ENCODE peak calls at places on chromosomes 1 and 21, in four cellular contexts. F, W, M and H are unnamed samples.

GRCh38 chr1:118783095-118783758 is 204.9 kb downstream of the TBX15 start:
- DNase-seq in F (no peak), W (no peak), M (no peak), H (no peak)

GRCh38 chr1:39081266-39082139 is 55.4 kb downstream of the NDUFS5 start:
- DNase-seq in F (no peak), W (no peak), M (no peak), H (no peak)

GRCh38 chr1:65260851-65261473 is 48.4 kb upstream of the DNAJC6 start:
- DNase-seq in F (no peak), W (no peak), M (no peak), H (no peak)

GRCh38 chr1:226799634-226800281 is 60.7 kb upstream of the ITPKB start:
- DNase-seq in F (no peak), W (no peak), M (no peak), H (no peak)

GRCh38 chr1:8342325-8342724 is 24.4 kb downstream of the SLC45A1 start:
- DNase-seq in F (no peak), W (no peak), M (no peak), H (no peak)

GRCh38 chr1:149932474-149932873 is 4.2 kb downstream of the MTMR11 start:
- DNase-seq in F (no peak), W (no peak), M (no peak), H (no peak)

GRCh38 chr1:55250399-55251075 is 35.4 kb upstream of the USP24 start:
- DNase-seq in F (no peak), W (no peak), M (no peak), H (no peak)

GRCh38 chr1:152924191-152924590 is 15.8 kb downstream of the IVL start:
- DNase-seq in F (no peak), W (no peak), M (no peak), H (no peak)

GRCh38 chr1:246214708-246215504 is 292.2 kb downstream of the SMYD3 start:
- DNase-seq in F (no peak), W (no peak), M (no peak), H (no peak)

GRCh38 chr1:110280804-110281203 is 58.4 kb upstream of the RBM15 start:
- DNase-seq in F (no peak), W (no peak), M (no peak), H (no peak)

GRCh38 chr1:59596432-59596831 is 218.3 kb upstream of the HOOK1 start:
- DNase-seq in F (no peak), W (no peak), M (no peak), H (no peak)

GRCh38 chr1:205598841-205599666 is 32.8 kb downstream of the ELK4 start:
- DNase-seq in F (no peak), W (peak; percentile 47), M (no peak), H (no peak)

GRCh38 chr1:117780981-117781475 is 148.4 kb downstream of the GDAP2 start:
- DNase-seq in F (no peak), W (no peak), M (no peak), H (no peak)

GRCh38 chr1:94258873-94259331 is 21.5 kb upstream of the ARHGAP29 start:
- DNase-seq in F (no peak), W (peak; percentile 24), M (no peak), H (no peak)

GRCh38 chr1:100699744-100700143 is 19.8 kb upstream of the VCAM1 start:
- DNase-seq in F (no peak), W (no peak), M (no peak), H (no peak)

GRCh38 chr21:36517366-36518075 is 37.6 kb upstream of the CLDN14 start:
- DNase-seq in F (no peak), W (no peak), M (no peak), H (no peak)

GRCh38 chr1:190084552-190084951 is 393.1 kb downstream of the BRINP3 start:
- DNase-seq in F (no peak), W (no peak), M (no peak), H (no peak)

GRCh38 chr1:24364975-24365678 is 46.0 kb downstream of the GRHL3 start:
- DNase-seq in F (no peak), W (no peak), M (no peak), H (no peak)

GRCh38 chr1:205044745-205045144 is 1.7 kb downstream of the CNTN2 start:
- DNase-seq in F (no peak), W (no peak), M (no peak), H (no peak)

GRCh38 chr1:204623894-204624361 is 61.6 kb downstream of the LRRN2 start:
- DNase-seq in F (no peak), W (no peak), M (no peak), H (no peak)

GRCh38 chr21:42258885-42259407 is 40.0 kb downstream of the ABCG1 start:
- DNase-seq in F (no peak), W (no peak), M (no peak), H (no peak)

GRCh38 chr1:236016782-236017400 is 48.0 kb downstream of the NID1 start:
- DNase-seq in F (no peak), W (no peak), M (no peak), H (no peak)

GRCh38 chr1:205191127-205191577 is 20.4 kb downstream of the DSTYK start:
- DNase-seq in F (no peak), W (no peak), M (no peak), H (no peak)

GRCh38 chr1:228009116-228009827 is 2.5 kb downstream of the WNT3A start:
- DNase-seq in F (no peak), W (no peak), M (no peak), H (no peak)

GRCh38 chr1:208600456-208600855 is 356.3 kb upstream of the PLXNA2 start:
- DNase-seq in F (no peak), W (no peak), M (no peak), H (no peak)

GRCh38 chr1:183719289-183719688 is 66.2 kb upstream of the APOBEC4 start:
- DNase-seq in F (no peak), W (no peak), M (no peak), H (no peak)

GRCh38 chr1:18398791-18399551 is 81.8 kb upstream of the KLHDC7A start:
- DNase-seq in F (no peak), W (no peak), M (no peak), H (no peak)

GRCh38 chr21:33875026-33875695 is 40.4 kb downstream of the ATP5PO start:
- DNase-seq in F (no peak), W (no peak), M (no peak), H (no peak)